ENCODE peak calls at places on chromosomes 12 and 14, in five cellular contexts. One of them, this sample, is unnamed.

GRCh38 chr14:82251434-82251833 is 717.8 kb upstream of the SEL1L start:
- DNase-seq in CD8-positive, alpha-beta T cell: no peak
- DNase-seq in caudate nucleus: no peak
- DNase-seq in fibroblast of lung: no peak
- DNase-seq in Panc1: no peak
- DNase-seq in this sample: no peak

GRCh38 chr12:1927751-1928351 is 9.4 kb upstream of the CACNA2D4 start:
- DNase-seq in CD8-positive, alpha-beta T cell: no peak
- DNase-seq in caudate nucleus: no peak
- DNase-seq in fibroblast of lung: no peak
- DNase-seq in Panc1: no peak
- DNase-seq in this sample: no peak

GRCh38 chr12:62802981-62803380 is 132.0 kb downstream of the PPM1H start:
- DNase-seq in CD8-positive, alpha-beta T cell: no peak
- DNase-seq in caudate nucleus: no peak
- DNase-seq in fibroblast of lung: no peak
- DNase-seq in Panc1: no peak
- DNase-seq in this sample: no peak

GRCh38 chr14:98137626-98138025 is 1134.4 kb downstream of the BCL11B start:
- DNase-seq in CD8-positive, alpha-beta T cell: no peak
- DNase-seq in caudate nucleus: no peak
- DNase-seq in fibroblast of lung: no peak
- DNase-seq in Panc1: no peak
- DNase-seq in this sample: no peak

GRCh38 chr14:104601786-104602185 is 2.8 kb downstream of the TMEM179 start:
- DNase-seq in CD8-positive, alpha-beta T cell: no peak
- DNase-seq in caudate nucleus: no peak
- DNase-seq in fibroblast of lung: no peak
- DNase-seq in Panc1: no peak
- DNase-seq in this sample: no peak

GRCh38 chr14:82657186-82657675 is 1123.6 kb upstream of the SEL1L start:
- DNase-seq in CD8-positive, alpha-beta T cell: no peak
- DNase-seq in caudate nucleus: no peak
- DNase-seq in fibroblast of lung: no peak
- DNase-seq in Panc1: no peak
- DNase-seq in this sample: no peak

GRCh38 chr14:22448905-22449611 is 140.0 kb downstream of the DAD1 start:
- DNase-seq in CD8-positive, alpha-beta T cell: no peak
- DNase-seq in caudate nucleus: no peak
- DNase-seq in fibroblast of lung: no peak
- DNase-seq in Panc1: no peak
- DNase-seq in this sample: no peak

GRCh38 chr12:95548539-95549391 is 2.5 kb downstream of the USP44 start:
- DNase-seq in CD8-positive, alpha-beta T cell: peak; percentile 56
- DNase-seq in caudate nucleus: peak; percentile 27
- DNase-seq in fibroblast of lung: peak; percentile 18
- DNase-seq in Panc1: no peak
- DNase-seq in this sample: no peak

GRCh38 chr14:93531644-93532043 is 100.9 kb downstream of the UNC79 start:
- DNase-seq in CD8-positive, alpha-beta T cell: no peak
- DNase-seq in caudate nucleus: no peak
- DNase-seq in fibroblast of lung: no peak
- DNase-seq in Panc1: no peak
- DNase-seq in this sample: no peak

GRCh38 chr14:89625208-89625987 is 208.4 kb upstream of the FOXN3 start:
- DNase-seq in CD8-positive, alpha-beta T cell: no peak
- DNase-seq in caudate nucleus: peak; percentile 5
- DNase-seq in fibroblast of lung: peak; percentile 60
- DNase-seq in Panc1: no peak
- DNase-seq in this sample: no peak

GRCh38 chr12:124573839-124574786 is 6.7 kb upstream of the NCOR2 start:
- DNase-seq in CD8-positive, alpha-beta T cell: no peak
- DNase-seq in caudate nucleus: no peak
- DNase-seq in fibroblast of lung: no peak
- DNase-seq in Panc1: no peak
- DNase-seq in this sample: no peak

GRCh38 chr12:6724409-6724797 is 557 bp downstream of the COPS7A start:
- DNase-seq in CD8-positive, alpha-beta T cell: peak; percentile 27
- DNase-seq in caudate nucleus: no peak
- DNase-seq in fibroblast of lung: peak; percentile 20
- DNase-seq in Panc1: no peak
- DNase-seq in this sample: no peak

GRCh38 chr14:21647380-21647779 is 6.3 kb upstream of the OR4E2 start:
- DNase-seq in CD8-positive, alpha-beta T cell: no peak
- DNase-seq in caudate nucleus: no peak
- DNase-seq in fibroblast of lung: no peak
- DNase-seq in Panc1: no peak
- DNase-seq in this sample: no peak

GRCh38 chr14:71754422-71755095 is 177.7 kb upstream of the RGS6 start:
- DNase-seq in CD8-positive, alpha-beta T cell: no peak
- DNase-seq in caudate nucleus: no peak
- DNase-seq in fibroblast of lung: no peak
- DNase-seq in Panc1: no peak
- DNase-seq in this sample: no peak

GRCh38 chr12:113063396-113064350 is 7.1 kb downstream of the DTX1 start:
- DNase-seq in CD8-positive, alpha-beta T cell: no peak
- DNase-seq in caudate nucleus: no peak
- DNase-seq in fibroblast of lung: no peak
- DNase-seq in Panc1: no peak
- DNase-seq in this sample: no peak

GRCh38 chr14:80213602-80214001 is 2.3 kb upstream of the DIO2 start:
- DNase-seq in CD8-positive, alpha-beta T cell: no peak
- DNase-seq in caudate nucleus: no peak
- DNase-seq in fibroblast of lung: peak; percentile 56
- DNase-seq in Panc1: no peak
- DNase-seq in this sample: no peak

GRCh38 chr12:113857371-113857770 is 108.8 kb downstream of the RBM19 start:
- DNase-seq in CD8-positive, alpha-beta T cell: no peak
- DNase-seq in caudate nucleus: no peak
- DNase-seq in fibroblast of lung: no peak
- DNase-seq in Panc1: no peak
- DNase-seq in this sample: no peak

GRCh38 chr12:26963413-26963812 is 25.1 kb downstream of the FGFR1OP2 start:
- DNase-seq in CD8-positive, alpha-beta T cell: no peak
- DNase-seq in caudate nucleus: no peak
- DNase-seq in fibroblast of lung: no peak
- DNase-seq in Panc1: no peak
- DNase-seq in this sample: no peak

GRCh38 chr12:120699553-120699952 is 10.7 kb upstream of the UNC119B start:
- DNase-seq in CD8-positive, alpha-beta T cell: no peak
- DNase-seq in caudate nucleus: no peak
- DNase-seq in fibroblast of lung: no peak
- DNase-seq in Panc1: no peak
- DNase-seq in this sample: no peak

GRCh38 chr12:120703311-120703942 is 6.8 kb upstream of the UNC119B start:
- DNase-seq in CD8-positive, alpha-beta T cell: no peak
- DNase-seq in caudate nucleus: no peak
- DNase-seq in fibroblast of lung: no peak
- DNase-seq in Panc1: no peak
- DNase-seq in this sample: no peak

GRCh38 chr12:120698677-120699076 is 11.6 kb upstream of the UNC119B start:
- DNase-seq in CD8-positive, alpha-beta T cell: no peak
- DNase-seq in caudate nucleus: no peak
- DNase-seq in fibroblast of lung: no peak
- DNase-seq in Panc1: no peak
- DNase-seq in this sample: no peak

GRCh38 chr12:120702629-120703028 is 7.6 kb upstream of the UNC119B start:
- DNase-seq in CD8-positive, alpha-beta T cell: no peak
- DNase-seq in caudate nucleus: no peak
- DNase-seq in fibroblast of lung: no peak
- DNase-seq in Panc1: no peak
- DNase-seq in this sample: no peak

DNA sequence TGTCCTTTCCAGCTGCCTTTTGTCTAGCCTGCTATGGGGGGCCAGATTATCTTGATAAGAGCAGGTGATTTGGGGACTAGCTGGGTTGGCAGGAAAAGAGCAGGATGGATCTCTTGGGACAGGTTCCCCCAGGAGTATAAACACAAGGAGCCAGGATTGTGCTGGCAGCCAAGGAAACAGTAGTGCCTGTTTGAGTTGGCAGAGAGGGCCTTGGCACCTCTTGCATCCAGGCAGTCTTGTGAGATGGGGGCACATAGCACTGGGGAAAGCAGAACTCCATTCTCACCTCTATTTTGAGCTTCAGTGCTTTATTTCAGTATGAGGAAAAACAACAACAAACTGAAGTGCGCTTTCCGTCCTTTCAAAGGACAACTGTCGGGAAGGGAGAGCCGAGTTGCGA is 9.4 kb upstream of the UNC119B start:
- DNase-seq in CD8-positive, alpha-beta T cell: no peak
- DNase-seq in caudate nucleus: no peak
- DNase-seq in fibroblast of lung: no peak
- DNase-seq in Panc1: no peak
- DNase-seq in this sample: no peak
- H3K27ac ChIP-seq in CD8-positive, alpha-beta T cell: no peak overlapping the region
- H3K27ac ChIP-seq in caudate nucleus: peak overlapping the region; percentile 11
- H3K27ac ChIP-seq in fibroblast of lung: no peak overlapping the region
- H3K27ac ChIP-seq in Panc1: no peak overlapping the region
- H3K27ac ChIP-seq in this sample: no peak overlapping the region

GRCh38 chr12:3204143-3204542 is 127.0 kb downstream of the TSPAN9 start:
- DNase-seq in CD8-positive, alpha-beta T cell: no peak
- DNase-seq in caudate nucleus: no peak
- DNase-seq in fibroblast of lung: no peak
- DNase-seq in Panc1: no peak
- DNase-seq in this sample: no peak

GRCh38 chr12:3204716-3205617 is 127.8 kb downstream of the TSPAN9 start:
- DNase-seq in CD8-positive, alpha-beta T cell: no peak
- DNase-seq in caudate nucleus: no peak
- DNase-seq in fibroblast of lung: no peak
- DNase-seq in Panc1: no peak
- DNase-seq in this sample: no peak

GRCh38 chr12:3207174-3207573 is 130.0 kb downstream of the TSPAN9 start:
- DNase-seq in CD8-positive, alpha-beta T cell: no peak
- DNase-seq in caudate nucleus: no peak
- DNase-seq in fibroblast of lung: no peak
- DNase-seq in Panc1: no peak
- DNase-seq in this sample: no peak

GRCh38 chr12:3206536-3207072 is 129.4 kb downstream of the TSPAN9 start:
- DNase-seq in CD8-positive, alpha-beta T cell: no peak
- DNase-seq in caudate nucleus: no peak
- DNase-seq in fibroblast of lung: no peak
- DNase-seq in Panc1: no peak
- DNase-seq in this sample: no peak

GRCh38 chr12:3205742-3206519 is 128.8 kb downstream of the TSPAN9 start:
- DNase-seq in CD8-positive, alpha-beta T cell: no peak
- DNase-seq in caudate nucleus: no peak
- DNase-seq in fibroblast of lung: peak; percentile 32
- DNase-seq in Panc1: no peak
- DNase-seq in this sample: no peak
- H3K27ac ChIP-seq in CD8-positive, alpha-beta T cell: no peak overlapping the region
- H3K27ac ChIP-seq in caudate nucleus: peak overlapping the region; percentile 48
- H3K27ac ChIP-seq in fibroblast of lung: no peak overlapping the region
- H3K27ac ChIP-seq in Panc1: no peak overlapping the region
- H3K27ac ChIP-seq in this sample: no peak overlapping the region

GRCh38 chr14:96120941-96121340 is 81.8 kb downstream of the C14orf132 start:
- DNase-seq in CD8-positive, alpha-beta T cell: no peak
- DNase-seq in caudate nucleus: no peak
- DNase-seq in fibroblast of lung: no peak
- DNase-seq in Panc1: no peak
- DNase-seq in this sample: no peak
- H3K27ac ChIP-seq in CD8-positive, alpha-beta T cell: no peak overlapping the region
- H3K27ac ChIP-seq in caudate nucleus: no peak overlapping the region
- H3K27ac ChIP-seq in fibroblast of lung: no peak overlapping the region
- H3K27ac ChIP-seq in Panc1: no peak overlapping the region
- H3K27ac ChIP-seq in this sample: no peak overlapping the region

GRCh38 chr14:32667791-32668190 is 270.9 kb upstream of the NPAS3 start:
- DNase-seq in CD8-positive, alpha-beta T cell: no peak
- DNase-seq in caudate nucleus: no peak
- DNase-seq in fibroblast of lung: no peak
- DNase-seq in Panc1: no peak
- DNase-seq in this sample: no peak
- H3K27ac ChIP-seq in CD8-positive, alpha-beta T cell: no peak overlapping the region
- H3K27ac ChIP-seq in caudate nucleus: no peak overlapping the region
- H3K27ac ChIP-seq in fibroblast of lung: no peak overlapping the region
- H3K27ac ChIP-seq in Panc1: no peak overlapping the region
- H3K27ac ChIP-seq in this sample: no peak overlapping the region

This sample was measured in keratinocyte.